ENCODE peak calls at places on chromosomes 16 and 17, in eight cellular contexts. U is Peyer's patch; B is psoas muscle; M is CD4-positive, CD25-positive, alpha-beta regulatory T cell; N is A549; W is GM23248; E is stomach; K is esophagus muscularis mucosa. G is an unnamed sample. For H3K4me1, the result is how much of the 10 kb centered on the place peaks cover.

GRCh38 chr17:71855000-71855399 is 265.8 kb upstream of the SOX9 start:
- DNase-seq in B (no peak), M (no peak), E (no peak), K (no peak), W (no peak), U (no peak), N (no peak), G (no peak)

GRCh38 chr16:86078121-86078600 is 179.2 kb downstream of the IRF8 start:
- DNase-seq in K (no peak), E (no peak), M (no peak), B (no peak), W (no peak), N (no peak), U (no peak), G (peak)

GRCh38 chr16:49890876-49891275 is 35.0 kb upstream of the ZNF423 start:
- DNase-seq in E (no peak), K (no peak), M (no peak), U (no peak), B (no peak), W (peak), N (no peak), G (no peak)

GRCh38 chr17:30524847-30525246 is 47.6 kb downstream of the GOSR1 start:
- DNase-seq in W (peak), B (no peak), N (no peak), M (no peak), E (no peak), U (no peak), K (no peak), G (no peak)

GRCh38 chr17:50884354-50885311 is 18.5 kb upstream of the TOB1 start:
- DNase-seq in B (no peak), W (no peak), E (peak), U (no peak), K (no peak), N (no peak), M (no peak), G (peak)

GRCh38 chr17:61398721-61399130 is 917 bp upstream of the TBX2 start:
- DNase-seq in U (no peak), N (no peak), E (no peak), K (no peak), M (no peak), B (no peak), W (peak), G (no peak)

GRCh38 chr16:49342336-49343265 is 31.0 kb upstream of the C16orf78 start:
- DNase-seq in K (no peak), W (no peak), M (no peak), E (no peak), N (no peak), B (no peak), U (no peak), G (no peak)

GRCh38 chr17:1298616-1299015 is 19.2 kb downstream of the TRARG1 start:
- DNase-seq in W (peak), N (no peak), U (no peak), K (no peak), B (no peak), E (no peak), M (peak), G (no peak)

GRCh38 chr17:56902350-56902749 is 11.5 kb downstream of the TRIM25 start:
- DNase-seq in N (peak), U (no peak), B (no peak), E (no peak), W (peak), M (no peak), K (no peak), G (peak)

GRCh38 chr16:35391328-35391727 is 1931.9 kb downstream of the TP53TG3F start:
- DNase-seq in E (no peak), W (peak), U (no peak), N (no peak), B (no peak), K (no peak), M (no peak), G (no peak)

GRCh38 chr16:51657844-51658243 is 506.8 kb upstream of the SALL1 start:
- DNase-seq in B (no peak), U (no peak), N (no peak), M (no peak), W (no peak), K (no peak), E (peak), G (no peak)

GRCh38 chr17:63838586-63839184 is 3.8 kb downstream of the SMARCD2 start:
- DNase-seq in N (no peak), W (peak), U (peak), B (peak), M (no peak), K (peak), E (peak), G (peak)

GRCh38 chr17:64209356-64209941 is 53.6 kb downstream of the TEX2 start:
- DNase-seq in B (no peak), N (no peak), K (no peak), W (no peak), M (no peak), E (no peak), U (no peak), G (no peak)

GRCh38 chr17:32519769-32520701 is 33.2 kb downstream of the CDK5R1 start:
- DNase-seq in K (no peak), W (peak), M (peak), E (peak), N (no peak), U (peak), B (no peak), G (no peak)

GRCh38 chr16:47143329-47143676 is 442 bp downstream of the NETO2 start:
- DNase-seq in K (no peak), E (peak), W (peak), N (peak), M (peak), U (peak), B (no peak), G (peak)

GRCh38 chr16:5328546-5328945 is 231.0 kb upstream of the EEF2KMT start:
- DNase-seq in N (no peak), M (no peak), W (no peak), U (no peak), B (no peak), K (no peak), E (no peak), G (no peak)

GRCh38 chr16:57713596-57713995 is 19.0 kb downstream of the DRC7 start:
- DNase-seq in B (no peak), W (no peak), U (no peak), M (no peak), K (no peak), N (no peak), E (no peak), G (peak)

GRCh38 chr17:41434313-41434895 is 6.4 kb downstream of the KRT38 start:
- DNase-seq in W (no peak), E (no peak), M (no peak), K (no peak), N (no peak), B (no peak), U (no peak), G (no peak)

GRCh38 chr17:31394544-31394943 is 3.1 kb downstream of the RAB11FIP4 start:
- DNase-seq in B (no peak), U (no peak), M (peak), K (no peak), W (peak), N (no peak), E (peak), G (no peak)

GRCh38 chr17:54979657-54980056 is 11.1 kb downstream of the STXBP4 start:
- DNase-seq in U (no peak), E (no peak), M (no peak), W (no peak), B (no peak), N (no peak), K (no peak), G (no peak)

GRCh38 chr17:39224778-39225307 is 902 bp downstream of the STAC2 start:
- DNase-seq in N (no peak), K (no peak), W (no peak), M (no peak), B (no peak), U (no peak), E (no peak), G (no peak)

GRCh38 chr16:73015612-73016487 is 32.1 kb downstream of the ZFHX3 start:
- DNase-seq in B (no peak), M (no peak), N (peak), W (no peak), E (peak), K (no peak), U (no peak), G (no peak)

GRCh38 chr17:43517615-43518386 is 28.3 kb downstream of the ETV4 start:
- DNase-seq in B (no peak), W (peak), N (no peak), U (no peak), M (no peak), K (no peak), E (no peak), G (no peak)

GRCh38 chr16:67537636-67538591 is 9.3 kb downstream of the RIPOR1 start:
- DNase-seq in N (no peak), M (peak), B (peak), K (no peak), U (peak), W (peak), E (peak), G (no peak)

GRCh38 chr17:14299261-14300093 is 1.4 kb upstream of the HS3ST3B1 start:
- DNase-seq in M (peak), E (peak), U (peak), N (peak), B (no peak), K (peak), W (peak), G (peak)

GRCh38 chr16:70520612-70521297 is 2.6 kb downstream of the COG4 start:
- DNase-seq in U (no peak), K (no peak), M (peak), E (no peak), B (no peak), N (no peak), W (peak), G (no peak)

GRCh38 chr16:49628148-49628547 is 227.8 kb downstream of the ZNF423 start:
- DNase-seq in N (no peak), K (no peak), E (no peak), W (no peak), M (no peak), U (no peak), B (no peak), G (no peak)

GRCh38 chr17:47265983-47266541 is 12.4 kb downstream of the ITGB3 start:
- DNase-seq in U (no peak), M (no peak), K (no peak), N (no peak), E (no peak), W (peak), B (no peak), G (no peak)

GRCh38 chr17:41972571-41973411 is 6.2 kb downstream of the CNP start:
- DNase-seq in U (peak), E (peak), B (peak), M (no peak), W (no peak), K (no peak), N (no peak), G (no peak)

DNA sequence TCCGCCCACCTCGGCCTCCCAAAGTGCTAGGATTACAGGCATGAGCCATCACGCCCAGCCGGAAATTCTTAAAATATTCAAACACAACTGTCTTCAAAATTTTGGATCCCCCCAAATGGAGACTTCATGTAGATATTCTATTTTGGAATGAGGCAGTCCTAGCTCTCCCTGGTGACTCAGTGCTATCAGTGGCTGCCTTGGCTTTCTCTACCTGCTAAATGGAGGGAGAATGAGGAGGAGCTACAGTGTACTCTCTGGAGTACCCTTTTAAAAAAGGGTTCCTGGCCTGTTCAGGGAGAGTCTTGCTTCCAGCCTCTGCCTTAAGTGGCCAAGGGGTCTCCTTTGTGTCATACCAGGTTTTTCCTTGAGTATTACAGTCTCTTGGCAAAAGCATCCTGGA is 10.8 kb downstream of the ALKBH5 start:
- DNase-seq in K (no peak), B (no peak), E (no peak), W (no peak), N (no peak), M (no peak), U (no peak), G (no peak)
- H3K4me1 ChIP-seq in K (half or more), B (half or more), E (half or more), W (under half), N (under half), M (under half), U (under half), G (under half)

DNA sequence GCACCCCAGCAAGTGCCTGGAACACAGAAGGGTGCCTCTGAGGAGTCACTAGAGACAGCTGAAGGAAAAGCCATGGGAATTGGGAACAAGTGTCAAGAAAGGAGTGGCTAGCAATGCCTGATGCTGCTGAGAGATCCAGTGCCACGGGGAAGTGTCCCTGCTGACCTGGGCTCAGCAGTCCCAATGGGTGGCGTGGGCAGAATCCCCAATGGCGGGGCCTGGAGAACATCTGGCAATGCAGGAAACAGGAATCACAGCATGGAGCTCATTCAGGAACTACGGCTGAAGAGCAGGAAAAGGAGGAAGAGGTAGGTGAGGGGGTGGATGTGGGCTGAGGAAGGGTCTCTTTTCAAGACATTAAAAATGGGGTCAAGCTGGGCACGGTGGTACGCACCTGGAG is 30.1 kb downstream of the UBE2O start:
- DNase-seq in N (no peak), W (no peak), K (no peak), B (no peak), E (no peak), U (no peak), M (no peak), G (no peak)
- H3K4me3 ChIP-seq in N (no peak), W (no peak), K (no peak), B (no peak), E (no peak), U (no peak), M (no peak), G (no peak)

GRCh38 chr17:67475161-67475887 is 98.2 kb downstream of the PITPNC1 start:
- DNase-seq in U (peak), W (peak), E (peak), K (peak), B (peak), M (peak), N (peak), G (peak)
- H3K4me1 ChIP-seq in U (under half), W (under half), E (under half), K (half or more), B (under half), M (under half), N (under half), G (under half)

GRCh38 chr17:46202482-46202881 is 9.3 kb upstream of the KANSL1 start:
- DNase-seq in U (no peak), W (no peak), K (no peak), E (no peak), M (no peak), N (no peak), B (no peak), G (no peak)
- H3K4me3 ChIP-seq in U (no peak), W (no peak), K (no peak), E (no peak), M (no peak), N (no peak), B (no peak), G (no peak)

DNA sequence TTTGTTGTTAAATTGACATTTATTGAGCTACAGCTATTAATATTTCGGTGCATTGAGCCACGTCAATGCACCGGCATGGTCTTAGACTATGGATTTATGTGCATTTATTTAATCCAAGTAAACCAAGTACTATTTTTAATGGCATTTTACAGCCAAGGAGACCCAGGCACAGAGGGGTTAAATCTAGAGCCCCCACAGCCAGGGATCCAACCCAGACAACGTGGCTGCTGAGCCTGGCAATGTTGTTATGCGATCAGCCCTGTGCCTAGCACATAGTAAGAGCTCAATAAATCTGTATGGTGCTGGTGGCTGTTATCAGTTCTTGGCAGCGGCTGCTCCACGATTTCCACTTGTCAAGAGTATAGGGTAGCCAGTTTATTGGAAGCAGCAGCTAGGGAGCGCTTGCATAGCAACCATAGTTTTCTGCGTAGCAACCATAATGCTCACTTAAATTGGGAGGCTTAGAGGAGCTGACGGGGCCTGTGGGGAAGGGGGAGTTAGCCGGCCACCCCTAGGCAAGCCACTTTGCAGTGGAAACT is 541 bp upstream of the RBBP6 start:
- DNase-seq in E (peak), M (no peak), K (no peak), N (peak), W (peak), U (no peak), B (peak), G (no peak)
- H3K4me1 ChIP-seq in E (under half), M (under half), K (under half), N (under half), W (under half), U (under half), B (under half), G (under half)

G was measured in ascending aorta.